ENCODE peak calls at places on chromosomes 4 and X, in four cellular contexts. G is stomach, X is tibial nerve, E is adipocyte. O is an unnamed sample.
A peak's percentile ranks its signal among the peaks of the same experiment; 100 is the strongest.

GRCh38 chrX:139077303-139078131 is 366.0 kb upstream of the FGF13 start:
- DNase-seq in G (no peak), E (no peak), X (no peak), O (no peak)

GRCh38 chrX:134898450-134898849 is 92.3 kb upstream of the SMIM10 start:
- DNase-seq in E (peak; percentile 47), X (no peak), G (no peak), O (no peak)

GRCh38 chrX:106898462-106898861 is 4.7 kb downstream of the RIPPLY1 start:
- DNase-seq in G (no peak), E (peak; percentile 54), X (no peak), O (no peak)

GRCh38 chr4:112270051-112270450 is 15.7 kb downstream of the TIFA start:
- DNase-seq in X (no peak), E (no peak), G (no peak), O (no peak)

GRCh38 chr4:154640999-154641398 is 28.5 kb upstream of the FGG start:
- DNase-seq in E (no peak), G (no peak), X (no peak), O (no peak)

GRCh38 chrX:84729809-84730208 is 227.6 kb upstream of the HDX start:
- DNase-seq in X (no peak), E (peak; percentile 58), G (no peak), O (peak; percentile 20)

GRCh38 chrX:12903646-12904045 is 2.8 kb upstream of the TLR8 start:
- DNase-seq in X (no peak), E (peak; percentile 67), G (no peak), O (no peak)

GRCh38 chrX:56729152-56729557 is at the start of gene NBDY:
- DNase-seq in X (no peak), E (peak; percentile 65), G (peak; percentile 33), O (peak; percentile 61)

GRCh38 chr4:119238068-119238722 is 25.7 kb downstream of the USP53 start:
- DNase-seq in G (no peak), E (no peak), X (no peak), O (no peak)

GRCh38 chr4:181536196-181536746 is 706.9 kb upstream of the TENM3 start:
- DNase-seq in X (no peak), E (no peak), G (no peak), O (no peak)

GRCh38 chr4:102730968-102731533 is 29.7 kb downstream of the MANBA start:
- DNase-seq in E (no peak), X (no peak), G (no peak), O (no peak)

GRCh38 chr4:74428278-74428677 is 16.7 kb upstream of the AREG start:
- DNase-seq in G (no peak), X (no peak), E (no peak), O (no peak)

GRCh38 chrX:138711399-138712347 is at the start of gene FGF13:
- DNase-seq in X (no peak), E (no peak), G (peak; percentile 29), O (peak; percentile 14)

GRCh38 chr4:23881052-23881501 is 8.8 kb downstream of the PPARGC1A start:
- DNase-seq in G (no peak), X (no peak), E (no peak), O (no peak)

GRCh38 chr4:7792616-7793015 is 147.0 kb downstream of the AFAP1 start:
- DNase-seq in X (no peak), G (no peak), E (peak; percentile 36), O (no peak)

GRCh38 chr4:88623097-88623496 is 30.8 kb downstream of the HERC3 start:
- DNase-seq in X (no peak), E (peak; percentile 84), G (no peak), O (no peak)

GRCh38 chrX:54012830-54013500 is 31.3 kb downstream of the PHF8 start:
- DNase-seq in G (no peak), X (no peak), E (no peak), O (no peak)
- H3K36me3 ChIP-seq in G (peaks cover 84% of the 10 kb centered on the region), X (no peaks in the 10 kb centered on the region), E (peaks cover 40% of the 10 kb centered on the region), O (no peaks in the 10 kb centered on the region)

GRCh38 chrX:45751156-45751555 is 550.5 kb upstream of the DIPK2B start:
- DNase-seq in E (peak; percentile 20), G (no peak), X (no peak), O (no peak)
- H3K4me1 ChIP-seq in E (peaks cover 25% of the 10 kb centered on the region), G (peaks cover 25% of the 10 kb centered on the region), X (peaks cover 37% of the 10 kb centered on the region), O (peaks cover 2% of the 10 kb centered on the region)

DNA sequence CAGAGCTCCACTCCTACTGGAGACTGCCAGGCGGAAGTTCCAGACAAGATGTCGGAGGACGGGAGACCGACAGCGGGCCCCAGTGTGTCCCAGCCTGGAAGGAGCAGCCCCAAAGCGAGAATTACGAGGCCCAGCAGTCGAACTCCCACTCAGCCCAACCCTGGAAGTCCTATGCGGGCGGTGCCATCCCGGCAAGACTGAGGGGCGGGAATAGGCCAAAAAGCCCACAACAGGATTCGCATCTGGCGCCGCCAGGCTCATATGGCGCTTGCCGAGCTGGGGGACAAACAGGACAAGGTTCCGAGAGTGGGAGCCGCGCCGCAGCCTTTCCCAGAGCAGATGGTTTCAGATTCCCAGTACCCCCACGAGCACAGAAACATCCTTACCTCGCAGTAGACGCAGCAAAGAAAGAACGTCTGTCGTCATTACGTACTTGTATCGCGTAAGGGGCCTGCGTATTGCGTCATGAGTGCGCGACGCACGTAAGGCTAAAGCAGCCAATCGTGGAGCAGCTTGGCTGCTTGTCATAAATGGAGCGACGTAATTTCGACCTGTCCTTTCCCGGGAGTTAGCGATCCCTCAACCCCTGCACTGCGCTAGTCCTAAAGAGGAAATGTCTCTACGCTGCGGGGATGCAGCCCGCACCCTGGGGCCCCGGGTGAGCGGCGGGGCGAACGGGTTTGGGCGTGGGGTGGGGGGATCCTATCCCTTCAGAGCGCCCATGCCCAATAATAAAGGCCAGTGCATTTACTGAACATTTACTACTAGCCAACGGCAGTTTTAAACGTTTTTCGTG is at the start of the genes LIAS and RPL9:
- DNase-seq in G (peak; percentile 98), E (peak; percentile 99), X (peak; percentile 96), O (peak; percentile 98)
- H3K36me3 ChIP-seq in G (peaks cover 54% of the 10 kb centered on the region), E (peaks cover 51% of the 10 kb centered on the region), X (peaks cover 16% of the 10 kb centered on the region), O (peaks cover 8% of the 10 kb centered on the region)

DNA sequence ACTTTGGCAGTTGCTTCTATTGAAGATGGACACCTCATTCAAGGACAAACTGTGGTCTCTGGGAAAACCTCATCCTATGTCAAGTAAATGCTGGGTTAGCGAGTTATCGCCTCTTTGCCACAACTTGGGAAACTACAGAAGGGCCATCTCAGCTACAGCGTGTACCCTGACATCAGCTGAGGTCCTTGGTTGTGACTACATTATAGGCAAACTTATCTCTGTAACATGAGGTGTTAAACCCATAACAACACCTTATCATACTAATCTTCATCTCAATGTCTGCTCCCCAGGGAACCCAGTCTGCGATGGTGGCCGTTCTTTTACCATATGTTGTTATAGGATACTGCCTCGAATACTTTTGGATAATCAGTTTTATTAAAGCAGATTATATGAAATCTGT is 1862.7 kb downstream of the STIM2 start:
- DNase-seq in G (no peak), X (no peak), E (no peak), O (no peak)
- H3K4me1 ChIP-seq in G (no peaks in the 10 kb centered on the region), X (no peaks in the 10 kb centered on the region), E (no peaks in the 10 kb centered on the region), O (no peaks in the 10 kb centered on the region)

GRCh38 chrX:1386338-1387127 is 5.4 kb downstream of the SLC25A6 start:
- DNase-seq in X (no peak), G (peak; percentile 19), E (no peak), O (peak; percentile 24)
- H3K36me3 ChIP-seq in X (peaks cover 38% of the 10 kb centered on the region), G (peaks cover 81% of the 10 kb centered on the region), E (peaks cover 80% of the 10 kb centered on the region), O (peaks cover 12% of the 10 kb centered on the region)

DNA sequence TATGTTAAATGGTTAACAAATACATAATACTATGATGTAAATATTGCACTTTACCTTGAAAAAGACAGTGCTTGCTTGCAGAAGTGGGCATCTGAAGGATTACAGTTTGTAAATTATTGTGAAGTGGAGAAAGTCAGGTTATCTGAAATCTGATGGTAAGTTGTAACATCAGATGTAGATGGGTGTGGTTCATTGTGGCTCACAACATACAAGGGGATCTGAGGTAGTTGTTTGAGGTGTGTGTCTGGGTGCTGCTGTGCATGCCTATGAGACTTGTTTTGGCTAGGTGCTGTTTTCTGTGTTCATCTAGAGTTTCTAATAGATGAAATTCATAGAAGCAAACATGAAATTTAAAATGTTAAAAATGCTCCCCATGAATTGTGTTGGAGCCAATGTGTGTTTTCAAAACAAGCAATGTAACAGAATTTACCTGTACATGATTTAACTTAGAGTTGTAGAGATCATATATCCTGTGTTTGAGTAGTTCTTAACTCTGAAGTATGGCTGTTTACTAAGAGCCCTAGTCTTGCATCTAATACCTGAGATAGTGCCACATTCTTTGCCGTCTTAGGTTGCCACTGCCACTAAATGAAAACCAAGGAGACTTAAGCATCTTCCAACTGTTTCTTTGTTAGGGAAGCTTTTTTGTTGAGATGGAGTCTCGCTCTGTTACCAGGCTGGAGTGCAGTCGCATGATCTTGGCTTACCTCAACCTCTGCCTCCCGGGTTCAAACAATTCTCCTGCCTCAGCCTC is 11.9 kb upstream of the NDUFC1 start:
- DNase-seq in E (no peak), X (no peak), G (no peak), O (no peak)
- H3K4me1 ChIP-seq in E (peaks cover 27% of the 10 kb centered on the region), X (peaks cover 48% of the 10 kb centered on the region), G (peaks cover 60% of the 10 kb centered on the region), O (peaks cover 25% of the 10 kb centered on the region)

GRCh38 chr4:27000820-27001219 is 140.2 kb downstream of the STIM2 start:
- DNase-seq in G (no peak), E (no peak), X (no peak), O (no peak)

GRCh38 chr4:27006247-27006603 is 145.6 kb downstream of the STIM2 start:
- DNase-seq in G (no peak), E (no peak), X (no peak), O (no peak)

GRCh38 chr4:27005512-27006246 is 145.0 kb downstream of the STIM2 start:
- DNase-seq in G (no peak), E (peak; percentile 75), X (no peak), O (no peak)

GRCh38 chr4:27001398-27002164 is 140.9 kb downstream of the STIM2 start:
- DNase-seq in E (no peak), X (no peak), G (no peak), O (no peak)

GRCh38 chr4:27003602-27004238 is 143.1 kb downstream of the STIM2 start:
- DNase-seq in X (no peak), G (no peak), E (no peak), O (no peak)
- H3K36me3 ChIP-seq in X (no peaks in the 10 kb centered on the region), G (no peaks in the 10 kb centered on the region), E (no peaks in the 10 kb centered on the region), O (no peaks in the 10 kb centered on the region)

GRCh38 chr4:38669233-38669632 is 5.2 kb downstream of the KLF3 start:
- DNase-seq in X (no peak), E (no peak), G (no peak), O (no peak)

GRCh38 chr4:38670061-38670894 is 6.3 kb downstream of the KLF3 start:
- DNase-seq in G (no peak), X (no peak), E (no peak), O (no peak)

GRCh38 chr4:38667005-38667771 is 3.2 kb downstream of the KLF3 start:
- DNase-seq in G (peak; percentile 77), X (peak; percentile 65), E (peak; percentile 97), O (peak; percentile 91)

GRCh38 chr4:38665846-38666490 is 2.0 kb downstream of the KLF3 start:
- DNase-seq in G (no peak), X (no peak), E (no peak), O (no peak)

DNA sequence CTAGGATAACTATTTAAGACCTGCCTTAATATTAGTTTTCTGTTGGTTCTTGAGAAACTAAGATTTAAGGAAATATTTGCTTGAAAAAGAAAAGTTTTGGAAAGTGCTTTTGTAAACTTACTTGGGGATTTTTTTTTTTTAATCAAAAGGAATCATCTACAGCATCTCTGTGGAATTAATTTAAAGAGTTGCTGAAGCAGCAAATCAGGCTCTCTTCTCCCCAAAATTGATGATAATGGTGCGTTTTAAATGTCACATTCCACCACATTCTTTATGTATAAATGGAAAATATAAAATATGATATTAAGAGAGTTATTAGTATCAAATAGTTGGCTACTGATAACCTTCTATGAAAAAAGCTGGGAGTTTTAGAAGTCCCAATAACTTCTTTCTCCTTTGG is 4.2 kb downstream of the KLF3 start:
- DNase-seq in G (no peak), E (no peak), X (no peak), O (no peak)
- H3K4me1 ChIP-seq in G (peaks cover 74% of the 10 kb centered on the region), E (peaks cover 68% of the 10 kb centered on the region), X (peaks cover 71% of the 10 kb centered on the region), O (peaks cover 58% of the 10 kb centered on the region)